ENCODE peak calls at places on chromosomes 2 and 18, in ten cellular contexts. N is brain microvascular endothelial cell, L is kidney, B is IMR-90, X is fibroblast of villous mesenchyme, K is lower leg skin, Q is psoas muscle, J is WERI-Rb-1, R is fibroblast of lung, M is HepG2. I is an unnamed sample.

GRCh38 chr2:172395503-172395902 is 31.9 kb upstream of the ITGA6 start:
- DNase-seq in N (no peak), L (no peak), B (peak; percentile 43), X (no peak), K (no peak), Q (no peak), J (no peak), R (no peak), M (no peak), I (no peak)

GRCh38 chr2:144771348-144771747 is 251.4 kb upstream of the ZEB2 start:
- DNase-seq in N (no peak), L (no peak), B (no peak), X (no peak), K (no peak), Q (no peak), J (no peak), R (no peak), M (no peak), I (no peak)

GRCh38 chr18:72427721-72428120 is 116.4 kb downstream of the CBLN2 start:
- DNase-seq in N (no peak), L (no peak), B (peak; percentile 1), X (peak; percentile 1), K (no peak), Q (no peak), J (no peak), R (no peak), M (no peak), I (no peak)

GRCh38 chr2:60595953-60596352 is 42.5 kb upstream of the BCL11A start:
- DNase-seq in N (no peak), L (no peak), B (no peak), X (no peak), K (no peak), Q (no peak), J (no peak), R (no peak), M (no peak), I (no peak)

GRCh38 chr2:12921321-12921720 is 204.6 kb downstream of the TRIB2 start:
- DNase-seq in N (no peak), L (no peak), B (no peak), X (peak; percentile 73), K (no peak), Q (no peak), J (no peak), R (no peak), M (no peak), I (no peak)

GRCh38 chr2:203678971-203679370 is 27.5 kb upstream of the CD28 start:
- DNase-seq in N (no peak), L (no peak), B (peak; percentile 45), X (no peak), K (no peak), Q (no peak), J (no peak), R (no peak), M (no peak), I (no peak)

GRCh38 chr2:71156531-71156930 is 26.1 kb downstream of the MPHOSPH10 start:
- DNase-seq in N (no peak), L (no peak), B (peak; percentile 23), X (peak; percentile 42), K (no peak), Q (no peak), J (peak; percentile 53), R (peak; percentile 57), M (no peak), I (peak; percentile 9)

GRCh38 chr2:171895781-171896180 is 1.7 kb upstream of the SLC25A12 start:
- DNase-seq in N (no peak), L (no peak), B (no peak), X (no peak), K (no peak), Q (no peak), J (no peak), R (no peak), M (no peak), I (no peak)

GRCh38 chr2:108184421-108184820 is 55.3 kb upstream of the SULT1C3 start:
- DNase-seq in N (peak; percentile 46), L (no peak), B (peak; percentile 13), X (peak; percentile 16), K (no peak), Q (no peak), J (peak; percentile 10), R (peak; percentile 9), M (peak; percentile 29), I (no peak)

DNA sequence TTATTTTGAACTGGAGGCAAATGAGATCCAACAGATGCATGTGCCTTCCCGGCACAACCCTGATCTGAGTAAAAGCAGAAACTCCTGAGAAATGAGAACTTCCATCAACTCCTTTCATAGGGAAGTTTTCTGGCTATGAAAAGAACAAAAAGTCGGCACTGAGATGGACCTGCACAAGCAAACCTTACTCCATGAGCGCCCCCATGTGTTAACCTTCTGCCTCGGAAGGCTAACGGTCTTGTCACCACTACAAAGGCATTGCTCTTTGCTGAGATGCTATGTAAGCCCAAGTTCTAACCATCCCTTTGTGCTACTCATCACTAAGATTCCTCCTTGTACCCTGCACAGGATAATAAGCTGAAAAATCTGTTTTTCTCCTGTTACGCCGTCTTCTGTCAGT is 57.3 kb upstream of the SULT1C3 start:
- DNase-seq in N (peak; percentile 55), L (no peak), B (no peak), X (peak; percentile 7), K (no peak), Q (no peak), J (peak; percentile 17), R (no peak), M (peak; percentile 31), I (no peak)
- TF ChIP-seq CTCF in N (peak; percentile 57), L (no peak), B (no peak), X (peak; percentile 28), K (no peak), Q (no peak), J (peak; percentile 56), R (no peak), M (peak; percentile 73), I (no peak)

GRCh38 chr18:48622911-48623431 is 84.1 kb downstream of the CTIF start:
- DNase-seq in N (peak; percentile 19), L (no peak), B (peak; percentile 61), X (no peak), K (no peak), Q (no peak), J (no peak), R (no peak), M (no peak), I (no peak)

GRCh38 chr18:48621240-48621639 is 82.4 kb downstream of the CTIF start:
- DNase-seq in N (peak; percentile 80), L (peak; percentile 48), B (peak; percentile 93), X (peak; percentile 75), K (no peak), Q (no peak), J (no peak), R (peak; percentile 61), M (no peak), I (peak; percentile 61)

GRCh38 chr18:48621815-48622555 is 83.2 kb downstream of the CTIF start:
- DNase-seq in N (no peak), L (peak; percentile 52), B (peak; percentile 29), X (peak; percentile 36), K (no peak), Q (no peak), J (no peak), R (no peak), M (no peak), I (no peak)

GRCh38 chr18:48627216-48627615 is 88.4 kb downstream of the CTIF start:
- DNase-seq in N (no peak), L (no peak), B (peak; percentile 65), X (no peak), K (no peak), Q (no peak), J (no peak), R (no peak), M (no peak), I (no peak)

DNA sequence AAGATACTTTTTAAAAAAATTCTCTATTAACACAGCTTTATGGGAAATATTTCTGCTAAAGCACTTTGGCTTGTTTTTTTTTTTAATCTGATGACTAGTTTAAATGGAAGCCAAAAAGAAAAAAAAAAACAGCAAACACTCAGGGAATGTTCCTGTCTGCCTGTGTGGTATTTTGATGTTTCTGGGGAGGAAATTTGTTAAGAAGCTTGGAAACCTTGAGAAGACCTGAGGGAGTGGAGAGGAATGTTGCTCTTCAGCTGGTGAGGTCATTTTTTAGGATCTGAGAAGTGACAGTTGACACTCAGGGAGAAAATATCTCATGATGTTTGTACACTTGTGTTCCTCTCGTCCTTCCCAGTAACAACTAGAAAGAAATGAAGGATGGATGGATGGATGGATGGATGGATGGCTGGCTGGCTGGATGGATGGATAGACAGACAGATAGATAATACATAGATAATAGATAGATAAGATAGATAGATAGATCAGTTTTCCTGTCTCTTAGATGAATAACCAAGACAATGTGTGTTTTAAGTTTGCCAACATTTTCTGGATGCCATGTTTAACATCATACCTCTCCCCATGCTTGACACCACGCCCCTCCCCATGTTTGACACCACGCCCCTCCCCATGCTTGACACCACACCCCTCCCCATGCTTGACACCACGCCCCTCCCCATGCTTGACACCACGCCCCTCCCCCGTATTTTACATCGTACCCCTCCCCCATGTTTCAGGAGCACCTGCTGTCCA is 84.8 kb downstream of the CTIF start:
- DNase-seq in N (peak; percentile 69), L (no peak), B (peak; percentile 88), X (peak; percentile 66), K (no peak), Q (no peak), J (no peak), R (peak; percentile 63), M (no peak), I (peak; percentile 82)
- H3K4me3 ChIP-seq in N (no peak overlapping the region), L (no peak overlapping the region), B (no peak overlapping the region), X (no peak overlapping the region), K (no peak overlapping the region), Q (no peak overlapping the region), J (no peak overlapping the region), R (no peak overlapping the region), M (no peak overlapping the region), I (no peak overlapping the region)

GRCh38 chr2:73069855-73070650 is 1.5 kb downstream of the SFXN5 start:
- DNase-seq in N (peak; percentile 6), L (peak; percentile 49), B (peak; percentile 34), X (peak; percentile 39), K (no peak), Q (no peak), J (no peak), R (no peak), M (peak; percentile 30), I (no peak)

GRCh38 chr2:73069041-73069854 is 2.3 kb downstream of the SFXN5 start:
- DNase-seq in N (no peak), L (no peak), B (peak; percentile 38), X (peak; percentile 30), K (no peak), Q (no peak), J (no peak), R (no peak), M (no peak), I (no peak)

GRCh38 chr2:73070651-73071451 is 661 bp downstream of the SFXN5 start:
- DNase-seq in N (peak; percentile 94), L (peak; percentile 99), B (peak; percentile 93), X (peak; percentile 97), K (peak; percentile 97), Q (peak; percentile 99), J (peak; percentile 99), R (peak; percentile 96), M (peak; percentile 95), I (peak; percentile 69)

GRCh38 chr2:73072416-73072815 is 904 bp upstream of the SFXN5 start:
- DNase-seq in N (no peak), L (no peak), B (no peak), X (no peak), K (no peak), Q (no peak), J (peak; percentile 65), R (no peak), M (no peak), I (no peak)

GRCh38 chr2:73071452-73072399 is at the start of gene SFXN5:
- DNase-seq in N (peak; percentile 91), L (peak; percentile 98), B (peak; percentile 85), X (peak; percentile 94), K (peak; percentile 94), Q (peak; percentile 98), J (peak; percentile 98), R (peak; percentile 92), M (peak; percentile 93), I (no peak)
- TF ChIP-seq CTCF in N (peak; percentile 44), L (peak; percentile 4), B (peak; percentile 36), X (peak; percentile 24), K (no peak), Q (peak; percentile 19), J (no peak), R (peak; percentile 18), M (peak; percentile 33), I (peak; percentile 16)

GRCh38 chr18:35456181-35456850 is 41.4 kb downstream of the INO80C start:
- DNase-seq in N (peak; percentile 73), L (no peak), B (peak; percentile 17), X (peak; percentile 67), K (no peak), Q (no peak), J (no peak), R (peak; percentile 55), M (no peak), I (no peak)
- H3K4me3 ChIP-seq in N (no peak overlapping the region), L (no peak overlapping the region), B (no peak overlapping the region), X (no peak overlapping the region), K (no peak overlapping the region), Q (no peak overlapping the region), J (no peak overlapping the region), R (no peak overlapping the region), M (no peak overlapping the region), I (no peak overlapping the region)

I was measured in AG04449.